ENCODE peak calls at places on chromosomes 2 and 18, in five cellular contexts. Z, U, O, I and F are unnamed samples.

GRCh38 chr2:37506407-37507068 is 162.1 kb downstream of the QPCT start:
- DNase-seq in Z (peak), U (no peak), O (no peak), I (no peak), F (no peak)

GRCh38 chr18:34083910-34084309 is 140.8 kb downstream of the NOL4 start:
- DNase-seq in Z (no peak), U (no peak), O (no peak), I (no peak), F (no peak)

GRCh38 chr2:75053484-75054112 is 95.2 kb downstream of the POLE4 start:
- DNase-seq in Z (peak), U (no peak), O (peak), I (peak), F (no peak)

GRCh38 chr2:127165539-127165935 is 54.6 kb downstream of the CYP27C1 start:
- DNase-seq in Z (no peak), U (no peak), O (no peak), I (no peak), F (no peak)

GRCh38 chr18:21051615-21052014 is 60.0 kb downstream of the ROCK1 start:
- DNase-seq in Z (no peak), U (no peak), O (no peak), I (no peak), F (no peak)

GRCh38 chr18:38940863-38941531 is 1375.4 kb upstream of the CELF4 start:
- DNase-seq in Z (peak), U (no peak), O (peak), I (peak), F (peak)

GRCh38 chr2:164032995-164033394 is 297.2 kb upstream of the FIGN start:
- DNase-seq in Z (no peak), U (no peak), O (no peak), I (peak), F (no peak)

GRCh38 chr2:117087565-117088291 is 726.8 kb upstream of the DDX18 start:
- DNase-seq in Z (no peak), U (no peak), O (no peak), I (no peak), F (no peak)

GRCh38 chr2:222448806-222449205 is 24.5 kb downstream of the SGPP2 start:
- DNase-seq in Z (peak), U (peak), O (no peak), I (no peak), F (no peak)

GRCh38 chr2:221774136-221774535 is 202.0 kb upstream of the EPHA4 start:
- DNase-seq in Z (no peak), U (no peak), O (no peak), I (no peak), F (no peak)

GRCh38 chr2:120876526-120877280 is 141.0 kb downstream of the GLI2 start:
- DNase-seq in Z (no peak), U (no peak), O (no peak), I (no peak), F (no peak)

GRCh38 chr2:33678447-33678846 is 79.3 kb upstream of the FAM98A start:
- DNase-seq in Z (no peak), U (no peak), O (no peak), I (no peak), F (no peak)

GRCh38 chr2:47506024-47506423 is 103.1 kb downstream of the MSH2 start:
- DNase-seq in Z (no peak), U (no peak), O (no peak), I (no peak), F (no peak)

GRCh38 chr2:214328941-214329340 is 81.9 kb upstream of the VWC2L start:
- DNase-seq in Z (no peak), U (no peak), O (no peak), I (no peak), F (no peak)

GRCh38 chr2:43255249-43255960 is 29.0 kb upstream of the ZFP36L2 start:
- DNase-seq in Z (peak), U (no peak), O (no peak), I (no peak), F (no peak)

GRCh38 chr18:21264651-21265050 is 22.6 kb downstream of the GREB1L start:
- DNase-seq in Z (no peak), U (no peak), O (no peak), I (no peak), F (no peak)

GRCh38 chr2:207248702-207249355 is 83.1 kb upstream of the KLF7 start:
- DNase-seq in Z (no peak), U (no peak), O (no peak), I (no peak), F (no peak)

GRCh38 chr2:235129856-235130255 is 178.0 kb downstream of the SH3BP4 start:
- DNase-seq in Z (peak), U (no peak), O (no peak), I (no peak), F (no peak)

GRCh38 chr2:180416553-180417113 is 409.5 kb upstream of the CWC22 start:
- DNase-seq in Z (no peak), U (no peak), O (no peak), I (no peak), F (no peak)

GRCh38 chr2:232898592-232899541 is 28.8 kb downstream of the SNORC start:
- DNase-seq in Z (peak), U (no peak), O (no peak), I (no peak), F (no peak)

GRCh38 chr2:212254331-212254730 is 284.3 kb downstream of the ERBB4 start:
- DNase-seq in Z (no peak), U (no peak), O (no peak), I (no peak), F (no peak)

GRCh38 chr18:72107647-72108046 is 436.5 kb downstream of the CBLN2 start:
- DNase-seq in Z (peak), U (no peak), O (no peak), I (no peak), F (no peak)

GRCh38 chr2:84846041-84846663 is 34.7 kb downstream of the TRABD2A start:
- DNase-seq in Z (peak), U (no peak), O (peak), I (peak), F (no peak)

GRCh38 chr2:18922276-18922675 is 332.9 kb upstream of the NT5C1B start:
- DNase-seq in Z (no peak), U (no peak), O (no peak), I (no peak), F (no peak)

GRCh38 chr2:65128297-65129190 is 1.4 kb downstream of the RAB1A start:
- DNase-seq in Z (peak), U (no peak), O (no peak), I (peak), F (peak)

GRCh38 chr2:146128216-146128615 is 1608.3 kb upstream of the ZEB2 start:
- DNase-seq in Z (no peak), U (no peak), O (no peak), I (no peak), F (no peak)

GRCh38 chr2:128309341-128310093 is 9.2 kb downstream of the HS6ST1 start:
- DNase-seq in Z (peak), U (peak), O (no peak), I (no peak), F (peak)

GRCh38 chr2:219059725-219060682 is 717 bp downstream of the IHH start:
- DNase-seq in Z (no peak), U (no peak), O (no peak), I (no peak), F (no peak)

GRCh38 chr2:165406053-165406628 is 63.4 kb upstream of the CSRNP3 start:
- DNase-seq in Z (peak), U (no peak), O (no peak), I (no peak), F (no peak)

GRCh38 chr2:165402142-165402541 is 67.4 kb upstream of the CSRNP3 start:
- DNase-seq in Z (no peak), U (no peak), O (no peak), I (no peak), F (no peak)

DNA sequence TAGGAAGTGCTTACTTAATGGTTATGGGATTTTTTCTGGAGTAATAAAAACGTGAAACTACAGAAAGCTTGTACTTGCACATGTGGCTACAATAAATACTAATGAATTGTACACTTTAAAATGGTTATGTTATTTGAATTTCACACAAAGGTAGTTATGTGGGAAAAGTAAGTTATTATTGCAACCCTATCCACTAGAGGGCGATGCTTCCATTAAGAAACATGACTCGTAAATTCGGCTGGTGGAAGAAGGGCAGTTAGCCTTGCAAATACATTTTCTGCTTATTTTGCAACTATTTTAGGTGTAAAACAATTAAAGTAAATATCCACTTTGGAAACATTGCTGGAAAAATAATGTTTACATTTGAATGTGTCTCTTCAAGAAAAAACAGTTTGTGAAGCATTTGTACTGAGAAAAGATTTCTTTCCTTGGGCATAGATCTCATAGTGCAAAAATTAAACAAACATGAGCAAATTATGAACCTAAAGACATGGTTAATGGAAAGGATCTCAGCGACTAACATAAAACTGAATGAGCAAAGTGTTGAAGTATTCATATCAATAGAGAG is 68.1 kb upstream of the CSRNP3 start:
- DNase-seq in Z (peak), U (no peak), O (no peak), I (peak), F (no peak)
- TF ChIP-seq CTCF in Z (peak), U (peak), O (peak), I (peak), F (peak)

DNA sequence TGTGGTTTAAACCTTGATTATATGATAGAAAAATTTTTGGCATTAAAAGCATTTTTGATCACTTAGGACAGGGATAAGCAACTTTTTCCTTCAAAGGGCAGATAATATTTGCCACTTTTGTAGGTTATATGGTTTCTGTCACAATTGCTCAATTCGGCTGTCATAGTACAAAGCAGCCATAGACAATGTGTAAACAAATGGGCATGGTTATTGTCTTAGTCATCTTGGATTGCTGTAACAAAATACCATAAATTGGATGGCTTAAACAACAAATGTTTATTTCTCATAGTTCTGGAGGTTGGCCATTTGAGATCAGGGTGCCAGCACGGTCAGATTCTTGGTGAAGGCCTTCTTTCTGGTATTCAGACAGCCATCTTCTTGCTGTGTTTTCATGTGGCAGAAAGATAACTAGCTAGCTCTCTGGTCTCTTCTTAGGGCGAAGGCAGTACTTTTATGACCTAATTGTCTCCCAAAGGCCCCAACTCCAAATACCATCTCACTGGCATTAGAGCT is 91.2 kb downstream of the TAF4B start:
- DNase-seq in Z (peak), U (no peak), O (no peak), I (no peak), F (no peak)
- TF ChIP-seq CTCF in Z (no peak), U (no peak), O (no peak), I (no peak), F (no peak)

GRCh38 chr2:56082665-56083064 is 101.1 kb upstream of the CCDC85A start:
- DNase-seq in Z (no peak), U (no peak), O (no peak), I (no peak), F (no peak)

DNA sequence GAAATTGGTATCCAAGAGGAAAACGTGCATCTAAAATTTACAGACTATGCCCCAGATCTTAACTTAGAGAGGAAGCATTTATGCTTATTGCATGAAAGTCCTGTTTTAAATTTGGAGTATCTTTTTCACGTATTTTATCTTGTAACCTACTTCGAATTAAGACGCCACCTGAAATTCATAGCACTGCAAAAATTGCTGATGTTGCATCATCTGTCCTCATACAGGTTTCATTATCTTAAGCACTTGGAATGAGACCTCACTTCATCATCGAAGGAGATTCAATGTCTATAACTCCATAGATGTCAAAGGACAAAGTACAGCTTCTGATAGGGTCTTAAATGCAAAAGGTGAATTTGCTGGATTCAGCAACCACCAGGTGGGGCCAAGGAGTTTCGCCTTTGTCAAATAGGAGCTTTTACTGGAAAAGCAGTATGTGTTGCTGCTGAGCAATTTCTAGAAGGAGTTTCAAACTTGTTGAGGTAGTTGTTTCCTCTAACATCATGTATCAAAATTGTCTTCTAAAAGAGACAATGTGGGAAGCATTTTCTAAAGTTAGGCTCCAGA is 106.4 kb upstream of the CCDC85A start:
- DNase-seq in Z (peak), U (no peak), O (no peak), I (peak), F (no peak)
- TF ChIP-seq CTCF in Z (peak), U (peak), O (no peak), I (peak), F (no peak)

DNA sequence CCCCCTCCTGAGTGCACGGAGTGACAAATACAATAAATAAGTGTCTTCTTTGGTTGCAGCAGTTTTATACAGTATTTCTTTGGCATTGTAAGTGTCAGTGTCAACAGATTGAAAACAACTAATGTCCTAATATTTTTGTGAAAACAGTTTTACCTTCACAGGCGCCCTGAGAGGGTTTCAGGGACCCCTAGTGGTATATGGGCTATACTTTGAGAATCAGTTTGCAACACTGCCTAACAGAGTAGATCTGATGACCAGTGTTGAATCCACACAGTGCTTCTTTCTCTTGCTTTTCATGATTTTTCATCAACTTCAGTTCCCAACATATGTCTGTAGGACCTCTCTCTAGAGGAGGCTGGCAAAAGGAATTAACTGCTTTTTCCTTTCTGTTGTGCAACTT is 162.2 kb downstream of the PRPF40A start:
- DNase-seq in Z (peak), U (no peak), O (no peak), I (no peak), F (no peak)
- TF ChIP-seq CTCF in Z (peak), U (peak), O (no peak), I (peak), F (no peak)

GRCh38 chr2:8677646-8678592 is 3.9 kb upstream of the ID2 start:
- DNase-seq in Z (peak), U (peak), O (peak), I (peak), F (no peak)
- TF ChIP-seq CTCF in Z (no peak), U (peak), O (no peak), I (no peak), F (no peak)

GRCh38 chr18:59055345-59056032 is 84.2 kb upstream of the SEC11C start:
- DNase-seq in Z (peak), U (no peak), O (no peak), I (no peak), F (no peak)
- TF ChIP-seq CTCF in Z (peak), U (peak), O (no peak), I (peak), F (no peak)

GRCh38 chr18:56120781-56121180 is 517.6 kb downstream of the TXNL1 start:
- DNase-seq in Z (no peak), U (no peak), O (no peak), I (no peak), F (no peak)
- TF ChIP-seq CTCF in Z (no peak), U (no peak), O (no peak), I (no peak), F (no peak)

GRCh38 chr2:166417669-166418068 is 41.9 kb upstream of the SCN9A start:
- DNase-seq in Z (peak), U (no peak), O (no peak), I (peak), F (no peak)
- TF ChIP-seq CTCF in Z (peak), U (peak), O (no peak), I (peak), F (peak)